ENCODE peak calls at places on chromosomes 2 and 18, in seven cellular contexts. Z is fibroblast of villous mesenchyme, G is right cardiac atrium, C is mesendoderm, Y is SK-N-SH, A is lower lobe of right lung, T is tibial artery. E is an unnamed sample.

GRCh38 chr2:101188683-101189405 is 37.7 kb upstream of the TBC1D8 start:
- DNase-seq in Z (peak), C (peak), Y (peak), G (no peak), A (no peak), T (no peak), E (no peak)

GRCh38 chr18:43422483-43422882 is 145.2 kb upstream of the SYT4 start:
- DNase-seq in C (peak), G (no peak), Y (peak), A (no peak), T (no peak), Z (no peak), E (no peak)

GRCh38 chr2:226802573-226802972 is 3.0 kb upstream of the IRS1 start:
- DNase-seq in C (peak), A (no peak), Z (peak), G (no peak), T (no peak), Y (peak), E (no peak)

GRCh38 chr18:48031011-48031480 is 100.6 kb upstream of the SMAD2 start:
- DNase-seq in A (peak), Z (peak), T (peak), G (peak), Y (peak), C (peak), E (no peak)

GRCh38 chr18:2471523-2471922 is 99.8 kb downstream of the METTL4 start:
- DNase-seq in G (peak), Z (no peak), C (no peak), Y (no peak), A (no peak), T (no peak), E (no peak)

GRCh38 chr2:129777146-129777545 is 202.3 kb upstream of the RAB6C start:
- DNase-seq in A (no peak), Z (no peak), G (no peak), C (no peak), T (peak), Y (no peak), E (no peak)

GRCh38 chr2:40251146-40251545 is 200.7 kb downstream of the SLC8A1 start:
- DNase-seq in G (no peak), Y (no peak), C (peak), A (no peak), Z (no peak), T (no peak), E (no peak)

GRCh38 chr2:10880586-10881321 is 31.0 kb upstream of the KCNF1 start:
- DNase-seq in Y (no peak), A (peak), T (no peak), C (no peak), G (no peak), Z (no peak), E (no peak)

GRCh38 chr18:51630706-51631105 is 433.2 kb upstream of the MEX3C start:
- DNase-seq in Y (no peak), A (no peak), C (no peak), T (no peak), Z (no peak), G (no peak), E (no peak)

GRCh38 chr2:164595031-164595430 is 26.3 kb downstream of the GRB14 start:
- DNase-seq in T (no peak), G (no peak), C (no peak), Z (no peak), A (no peak), Y (no peak), E (no peak)

GRCh38 chr2:119264781-119265692 is 41.4 kb downstream of the STEAP3 start:
- DNase-seq in Y (peak), C (peak), A (no peak), T (no peak), Z (peak), G (no peak), E (no peak)

GRCh38 chr18:49319590-49319989 is 140.9 kb downstream of the DYM start:
- DNase-seq in G (no peak), Z (no peak), A (no peak), Y (no peak), T (no peak), C (no peak), E (no peak)

GRCh38 chr2:223909048-223909741 is 35.9 kb downstream of the WDFY1 start:
- DNase-seq in C (no peak), G (no peak), Y (no peak), Z (no peak), T (no peak), A (no peak), E (no peak)

GRCh38 chr18:32875625-32876024 is 102.8 kb upstream of the KLHL14 start:
- DNase-seq in Y (no peak), T (no peak), C (no peak), A (no peak), G (no peak), Z (no peak), E (no peak)

GRCh38 chr2:21317131-21317530 is 193.4 kb downstream of the TDRD15 start:
- DNase-seq in Y (peak), Z (peak), G (no peak), T (peak), C (peak), A (peak), E (no peak)

DNA sequence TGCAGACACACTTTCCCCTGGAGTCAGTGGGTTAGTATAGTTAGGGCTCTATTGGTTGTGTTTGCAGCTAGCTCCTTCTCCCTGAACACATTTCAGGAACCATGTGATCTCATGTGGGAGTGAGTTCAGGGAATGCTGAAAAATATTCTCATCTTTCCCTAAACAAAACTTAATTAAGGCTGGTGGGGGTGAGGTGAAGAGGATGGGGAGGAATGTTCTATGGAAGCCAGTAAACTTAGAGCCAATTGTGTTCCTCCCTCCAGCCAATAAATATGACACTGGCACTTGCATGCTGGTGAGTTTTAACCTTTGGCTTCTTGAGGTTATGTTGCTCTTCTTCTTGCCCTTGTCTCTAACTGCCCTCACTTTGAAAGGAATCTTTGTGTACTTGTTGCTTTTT is 964 bp downstream of the MGAT5 start:
- DNase-seq in C (no peak), A (no peak), Y (no peak), G (no peak), T (no peak), Z (no peak), E (no peak)
- H3K4me3 ChIP-seq in C (no peak), A (no peak), Y (no peak), G (no peak), T (no peak), Z (no peak), E (no peak)

DNA sequence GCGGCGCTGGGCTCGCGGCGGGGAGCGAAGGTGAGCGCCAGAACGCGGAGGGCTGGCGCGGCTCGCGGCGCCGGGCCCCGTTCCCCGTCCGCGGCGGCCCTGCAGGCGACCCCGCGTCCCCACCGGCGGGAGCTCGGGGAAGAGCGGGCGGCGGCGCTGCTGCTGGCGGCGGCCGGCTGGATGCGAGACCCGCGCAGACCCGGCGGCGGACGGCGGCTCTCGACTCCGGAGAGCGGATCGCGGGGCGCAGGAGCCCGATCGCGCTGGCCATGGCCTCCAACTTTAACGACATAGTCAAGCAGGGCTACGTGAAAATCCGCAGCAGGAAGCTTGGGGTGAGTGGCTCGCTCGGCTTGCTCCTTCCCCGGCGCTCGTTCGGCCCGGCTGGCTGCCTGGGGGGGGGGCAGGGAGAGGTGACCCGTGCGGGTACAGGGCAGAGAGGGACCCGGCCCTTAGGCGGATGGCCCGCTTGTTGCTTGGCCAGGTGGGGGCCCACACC is 337 bp downstream of the DOK6 start:
- DNase-seq in Z (peak), C (peak), A (peak), T (no peak), G (peak), Y (peak), E (no peak)
- H3K4me3 ChIP-seq in Z (peak), C (peak), A (peak), T (peak), G (peak), Y (peak), E (peak)

DNA sequence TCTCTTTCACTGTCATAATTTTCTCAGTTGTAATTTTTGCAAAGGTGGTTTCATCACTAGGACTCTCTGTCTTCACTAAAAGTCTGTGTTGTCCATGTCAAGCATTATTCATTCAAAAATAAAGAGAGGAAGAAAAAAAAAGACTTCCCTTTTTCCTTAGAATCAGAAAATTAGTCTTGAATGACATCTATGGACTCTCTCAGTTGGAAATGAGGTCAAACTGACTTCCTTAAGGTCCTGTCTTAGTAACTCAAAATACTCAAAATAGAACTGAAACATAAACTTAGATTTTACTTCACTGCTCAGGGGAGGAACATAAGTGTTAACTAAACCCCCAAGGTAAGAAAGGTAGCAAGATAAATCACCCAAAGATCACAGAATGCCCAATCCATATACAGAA is 2.2 kb upstream of the ZNF407 start:
- DNase-seq in C (no peak), G (no peak), Y (no peak), A (no peak), Z (no peak), T (no peak), E (no peak)
- H3K4me3 ChIP-seq in C (no peak), G (no peak), Y (no peak), A (no peak), Z (no peak), T (no peak), E (no peak)

GRCh38 chr18:12911928-12912703 is 28.1 kb upstream of the PTPN2 start:
- DNase-seq in C (no peak), T (no peak), A (no peak), G (no peak), Z (no peak), Y (no peak), E (no peak)

GRCh38 chr18:12907258-12907925 is 23.4 kb upstream of the PTPN2 start:
- DNase-seq in Z (peak), T (no peak), Y (no peak), C (no peak), G (no peak), A (no peak), E (no peak)

GRCh38 chr18:12908706-12909105 is 24.7 kb upstream of the PTPN2 start:
- DNase-seq in G (no peak), A (no peak), Z (peak), T (no peak), C (no peak), Y (no peak), E (no peak)

GRCh38 chr18:12906773-12907172 is 22.7 kb upstream of the PTPN2 start:
- DNase-seq in C (no peak), T (no peak), A (no peak), G (no peak), Z (no peak), Y (no peak), E (no peak)

GRCh38 chr18:12911025-12911927 is 27.2 kb upstream of the PTPN2 start:
- DNase-seq in Y (no peak), C (peak), G (peak), A (peak), T (no peak), Z (no peak), E (no peak)
- H3K4me3 ChIP-seq in Y (no peak), C (no peak), G (peak), A (peak), T (peak), Z (peak), E (peak)

DNA sequence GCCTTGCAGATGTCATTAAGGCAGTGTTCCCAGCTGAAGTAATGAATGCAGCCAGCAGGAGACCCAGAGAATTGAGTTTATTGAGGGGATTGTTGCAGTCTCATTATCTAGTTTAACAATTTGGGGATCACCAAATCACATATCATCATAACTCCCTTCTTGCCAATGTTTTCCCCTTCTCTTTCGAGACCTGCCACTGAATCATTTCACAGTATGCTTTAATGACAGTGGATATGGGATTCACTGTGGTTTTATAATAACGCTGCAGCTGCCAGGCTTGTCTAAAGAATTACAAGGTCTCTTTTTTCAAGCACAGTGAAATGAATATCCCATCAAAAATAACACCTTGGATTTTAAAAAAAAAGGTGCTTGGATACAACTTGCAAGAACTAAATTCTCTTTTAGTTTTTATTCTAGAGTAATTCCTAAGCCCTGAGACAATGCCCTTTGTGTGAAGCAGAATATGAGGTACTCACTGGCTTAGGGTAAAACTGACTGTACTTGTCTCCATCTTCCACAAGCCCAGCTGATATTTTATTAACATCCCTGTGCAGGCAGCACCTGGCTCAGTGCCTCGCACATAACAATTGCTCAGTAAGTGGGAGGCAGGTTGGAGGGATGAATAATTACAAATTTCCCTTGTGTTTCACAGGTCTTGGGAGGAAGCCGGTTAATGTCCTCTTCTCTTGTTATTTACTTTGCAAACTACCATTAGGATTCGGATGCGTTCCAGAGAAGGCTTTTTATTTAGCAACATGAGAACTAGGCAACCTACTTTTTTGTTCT is 249.6 kb upstream of the FSHR start:
- DNase-seq in C (no peak), Y (no peak), T (no peak), Z (no peak), A (no peak), G (no peak), E (no peak)
- H3K4me3 ChIP-seq in C (no peak), Y (no peak), T (no peak), Z (no peak), A (no peak), G (no peak), E (no peak)

GRCh38 chr2:174589334-174589733 is 8.3 kb downstream of the WIPF1 start:
- DNase-seq in A (no peak), C (no peak), G (no peak), Z (no peak), T (no peak), Y (no peak), E (no peak)
- H3K4me3 ChIP-seq in A (no peak), C (no peak), G (no peak), Z (no peak), T (no peak), Y (no peak), E (no peak)